ENCODE peak calls at places on chromosome 17, in four cellular contexts. One of them, this sample, is unnamed.

GRCh38 chr17:75047398-75048098 is 523 bp downstream of the KCTD2 start:
- DNase-seq in HCT116: no peak
- DNase-seq in K562: peak; percentile 35
- DNase-seq in GM12878: no peak
- DNase-seq in this sample: no peak

GRCh38 chr17:10327640-10328039 is 45.2 kb downstream of the MYH13 start:
- DNase-seq in HCT116: peak; percentile 78
- DNase-seq in K562: peak; percentile 76
- DNase-seq in GM12878: peak; percentile 35
- DNase-seq in this sample: peak; percentile 97

GRCh38 chr17:29078183-29079045 is 35.5 kb downstream of the PIPOX start:
- DNase-seq in HCT116: peak; percentile 4
- DNase-seq in K562: no peak
- DNase-seq in GM12878: no peak
- DNase-seq in this sample: no peak

GRCh38 chr17:81566461-81567126 is 14.4 kb upstream of the FAAP100 start:
- DNase-seq in HCT116: peak; percentile 41
- DNase-seq in K562: no peak
- DNase-seq in GM12878: no peak
- DNase-seq in this sample: no peak

GRCh38 chr17:49845210-49845782 is 2.6 kb downstream of the TAC4 start:
- DNase-seq in HCT116: no peak
- DNase-seq in K562: no peak
- DNase-seq in GM12878: no peak
- DNase-seq in this sample: no peak

GRCh38 chr17:77455111-77455877 is 314.5 kb downstream of the SEC14L1 start:
- DNase-seq in HCT116: no peak
- DNase-seq in K562: no peak
- DNase-seq in GM12878: no peak
- DNase-seq in this sample: no peak

GRCh38 chr17:67053438-67054000 is 9.2 kb downstream of the CACNG1 start:
- DNase-seq in HCT116: no peak
- DNase-seq in K562: no peak
- DNase-seq in GM12878: no peak
- DNase-seq in this sample: no peak

GRCh38 chr17:39591958-39592954 is 15.5 kb downstream of the NEUROD2 start:
- DNase-seq in HCT116: peak; percentile 13
- DNase-seq in K562: peak; percentile 75
- DNase-seq in GM12878: no peak
- DNase-seq in this sample: no peak

GRCh38 chr17:48626470-48627241 is 498 bp upstream of the HOXB9 start:
- DNase-seq in HCT116: peak; percentile 88
- DNase-seq in K562: peak; percentile 99
- DNase-seq in GM12878: no peak
- DNase-seq in this sample: no peak

GRCh38 chr17:71484546-71484945 is 636.3 kb upstream of the SOX9 start:
- DNase-seq in HCT116: no peak
- DNase-seq in K562: no peak
- DNase-seq in GM12878: no peak
- DNase-seq in this sample: no peak

GRCh38 chr17:56593073-56593740 is at the start of gene NOG:
- DNase-seq in HCT116: no peak
- DNase-seq in K562: no peak
- DNase-seq in GM12878: no peak
- DNase-seq in this sample: peak; percentile 73

GRCh38 chr17:76893623-76894358 is 25.6 kb downstream of the MGAT5B start:
- DNase-seq in HCT116: no peak
- DNase-seq in K562: no peak
- DNase-seq in GM12878: no peak
- DNase-seq in this sample: no peak

GRCh38 chr17:7932483-7932891 is 481 bp downstream of the CNTROB start:
- DNase-seq in HCT116: no peak
- DNase-seq in K562: peak; percentile 30
- DNase-seq in GM12878: no peak
- DNase-seq in this sample: peak; percentile 58
- TF ChIP-seq SRF in HCT116: no peak
- TF ChIP-seq SRF in K562: no peak
- TF ChIP-seq SRF in GM12878: no peak
- TF ChIP-seq SRF in this sample: no peak

DNA sequence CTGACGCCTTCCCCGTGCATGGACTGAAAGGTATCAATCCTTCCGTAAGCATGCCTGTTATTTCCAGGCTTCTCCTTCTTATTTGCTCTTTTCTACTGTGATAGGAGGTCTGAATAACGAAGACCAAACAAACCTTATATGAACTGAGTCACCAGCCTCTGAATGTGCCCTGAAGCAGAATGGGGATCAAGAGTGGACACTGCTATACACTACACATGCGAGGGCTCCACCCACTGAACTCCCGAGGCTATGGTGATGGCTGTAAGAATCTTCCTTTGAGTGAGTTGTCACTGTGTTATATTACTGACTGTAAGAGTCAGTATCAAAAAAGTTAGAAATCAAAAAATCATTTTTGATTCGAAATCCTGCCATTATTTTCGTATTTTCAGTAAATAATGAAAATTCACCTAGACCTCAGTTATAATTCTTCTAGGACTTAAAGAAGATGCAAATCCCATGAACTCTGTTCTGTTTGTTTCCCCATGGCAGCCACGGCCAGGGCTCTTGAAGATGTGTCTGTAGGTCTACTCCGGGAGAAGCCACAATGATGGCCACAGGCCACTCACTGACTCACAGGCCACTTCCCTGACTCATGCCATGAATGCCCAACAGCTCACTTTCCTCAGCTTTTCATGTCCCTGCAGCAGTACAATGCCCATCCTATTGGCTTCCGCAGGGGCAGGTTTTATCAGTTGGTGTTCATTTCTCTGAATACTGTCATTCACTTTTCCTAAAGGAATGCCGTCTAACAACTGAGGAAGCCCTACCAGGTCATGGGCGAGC is 54.7 kb downstream of the ZZEF1 start:
- DNase-seq in HCT116: no peak
- DNase-seq in K562: no peak
- DNase-seq in GM12878: no peak
- DNase-seq in this sample: no peak
- TF ChIP-seq SRF in HCT116: no peak
- TF ChIP-seq SRF in K562: no peak
- TF ChIP-seq SRF in GM12878: no peak
- TF ChIP-seq SRF in this sample: no peak

GRCh38 chr17:54013117-54013516 is 190.4 kb downstream of the KIF2B start:
- DNase-seq in HCT116: no peak
- DNase-seq in K562: no peak
- DNase-seq in GM12878: no peak
- DNase-seq in this sample: no peak
- TF ChIP-seq SRF in HCT116: no peak
- TF ChIP-seq SRF in K562: no peak
- TF ChIP-seq SRF in GM12878: no peak
- TF ChIP-seq SRF in this sample: no peak

GRCh38 chr17:80248894-80249710 is 11.6 kb upstream of the RNF213 start:
- DNase-seq in HCT116: no peak
- DNase-seq in K562: peak; percentile 46
- DNase-seq in GM12878: no peak
- DNase-seq in this sample: no peak
- TF ChIP-seq SRF in HCT116: no peak
- TF ChIP-seq SRF in K562: no peak
- TF ChIP-seq SRF in GM12878: no peak
- TF ChIP-seq SRF in this sample: no peak

GRCh38 chr17:19958023-19958422 is 19.6 kb downstream of the AKAP10 start:
- DNase-seq in HCT116: peak; percentile 32
- DNase-seq in K562: peak; percentile 7
- DNase-seq in GM12878: no peak
- DNase-seq in this sample: no peak
- TF ChIP-seq SRF in HCT116: no peak
- TF ChIP-seq SRF in K562: no peak
- TF ChIP-seq SRF in GM12878: no peak
- TF ChIP-seq SRF in this sample: no peak

DNA sequence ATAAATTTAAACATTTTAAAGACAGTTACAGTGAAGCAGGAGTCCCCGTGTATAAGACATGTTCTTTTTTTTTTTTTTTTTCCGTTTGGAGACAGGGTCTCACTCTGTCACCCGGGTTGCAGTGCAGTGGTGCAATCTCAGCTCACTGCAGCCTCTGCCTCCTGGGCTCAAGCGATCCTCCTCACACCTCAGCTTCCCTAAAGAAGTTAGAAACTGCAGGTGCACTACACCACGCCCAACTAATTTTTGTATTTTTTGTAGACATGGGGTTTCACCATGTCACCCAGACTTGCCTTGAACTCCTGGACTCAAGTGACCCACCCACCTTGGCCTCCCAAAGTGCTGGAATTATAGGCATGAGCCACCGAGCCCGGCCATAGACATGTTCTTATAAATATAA is 3.0 kb downstream of the EVI2B start:
- DNase-seq in HCT116: no peak
- DNase-seq in K562: no peak
- DNase-seq in GM12878: no peak
- DNase-seq in this sample: no peak
- TF ChIP-seq SRF in HCT116: no peak
- TF ChIP-seq SRF in K562: no peak
- TF ChIP-seq SRF in GM12878: no peak
- TF ChIP-seq SRF in this sample: no peak